ENCODE peak calls at places on chromosome 7, in eight cellular contexts. One of them, this sample, is unnamed. For H3K27me3, the result is how much of the 10 kb centered on the place peaks cover.

GRCh38 chr7:31962246-31962645 is 108.0 kb downstream of the PDE1C start:
- DNase-seq in left lung: no peak
- DNase-seq in astrocyte: no peak
- DNase-seq in colonic mucosa: no peak
- DNase-seq in heart right ventricle: no peak
- DNase-seq in stomach: no peak
- DNase-seq in right lobe of liver: no peak
- DNase-seq in thyroid gland: no peak
- DNase-seq in this sample: no peak

GRCh38 chr7:130154501-130155317 is 50.5 kb downstream of the TMEM209 start:
- DNase-seq in right lobe of liver: no peak
- DNase-seq in astrocyte: no peak
- DNase-seq in colonic mucosa: peak
- DNase-seq in heart right ventricle: no peak
- DNase-seq in thyroid gland: no peak
- DNase-seq in left lung: no peak
- DNase-seq in stomach: peak
- DNase-seq in this sample: no peak

GRCh38 chr7:8305625-8306388 is 43.8 kb upstream of the ICA1 start:
- DNase-seq in heart right ventricle: no peak
- DNase-seq in colonic mucosa: no peak
- DNase-seq in astrocyte: no peak
- DNase-seq in thyroid gland: no peak
- DNase-seq in stomach: no peak
- DNase-seq in right lobe of liver: no peak
- DNase-seq in left lung: no peak
- DNase-seq in this sample: no peak

GRCh38 chr7:34249192-34249591 is 343.9 kb downstream of the BMPER start:
- DNase-seq in left lung: no peak
- DNase-seq in stomach: no peak
- DNase-seq in thyroid gland: no peak
- DNase-seq in colonic mucosa: no peak
- DNase-seq in heart right ventricle: no peak
- DNase-seq in astrocyte: no peak
- DNase-seq in right lobe of liver: no peak
- DNase-seq in this sample: no peak

GRCh38 chr7:155852426-155853301 is 40.4 kb upstream of the SHH start:
- DNase-seq in left lung: no peak
- DNase-seq in thyroid gland: no peak
- DNase-seq in heart right ventricle: no peak
- DNase-seq in right lobe of liver: no peak
- DNase-seq in colonic mucosa: peak
- DNase-seq in astrocyte: no peak
- DNase-seq in stomach: no peak
- DNase-seq in this sample: no peak

GRCh38 chr7:87164433-87164832 is 12.2 kb downstream of the DMTF1 start:
- DNase-seq in heart right ventricle: no peak
- DNase-seq in astrocyte: no peak
- DNase-seq in left lung: no peak
- DNase-seq in stomach: no peak
- DNase-seq in colonic mucosa: no peak
- DNase-seq in thyroid gland: no peak
- DNase-seq in right lobe of liver: no peak
- DNase-seq in this sample: no peak

GRCh38 chr7:149750122-149750845 is 23.1 kb downstream of the ZNF467 start:
- DNase-seq in colonic mucosa: no peak
- DNase-seq in thyroid gland: no peak
- DNase-seq in left lung: no peak
- DNase-seq in right lobe of liver: no peak
- DNase-seq in stomach: no peak
- DNase-seq in astrocyte: no peak
- DNase-seq in heart right ventricle: no peak
- DNase-seq in this sample: no peak

GRCh38 chr7:101923276-101923985 is 106.0 kb downstream of the CUX1 start:
- DNase-seq in right lobe of liver: no peak
- DNase-seq in thyroid gland: no peak
- DNase-seq in left lung: no peak
- DNase-seq in colonic mucosa: no peak
- DNase-seq in heart right ventricle: no peak
- DNase-seq in astrocyte: peak
- DNase-seq in stomach: no peak
- DNase-seq in this sample: no peak

GRCh38 chr7:27156508-27156898 is at the start of gene HOXA7:
- DNase-seq in thyroid gland: no peak
- DNase-seq in right lobe of liver: no peak
- DNase-seq in astrocyte: no peak
- DNase-seq in colonic mucosa: peak
- DNase-seq in heart right ventricle: no peak
- DNase-seq in left lung: peak
- DNase-seq in stomach: peak
- DNase-seq in this sample: no peak

GRCh38 chr7:55469271-55469681 is 103.0 kb downstream of the VOPP1 start:
- DNase-seq in astrocyte: no peak
- DNase-seq in stomach: no peak
- DNase-seq in colonic mucosa: no peak
- DNase-seq in thyroid gland: no peak
- DNase-seq in left lung: no peak
- DNase-seq in heart right ventricle: no peak
- DNase-seq in right lobe of liver: no peak
- DNase-seq in this sample: no peak

GRCh38 chr7:120984406-120984805 is 4.1 kb upstream of the CPED1 start:
- DNase-seq in colonic mucosa: no peak
- DNase-seq in heart right ventricle: no peak
- DNase-seq in thyroid gland: no peak
- DNase-seq in stomach: no peak
- DNase-seq in right lobe of liver: no peak
- DNase-seq in astrocyte: no peak
- DNase-seq in left lung: no peak
- DNase-seq in this sample: no peak

GRCh38 chr7:155247479-155248365 is 50.0 kb upstream of the INSIG1 start:
- DNase-seq in heart right ventricle: no peak
- DNase-seq in astrocyte: no peak
- DNase-seq in left lung: no peak
- DNase-seq in stomach: no peak
- DNase-seq in thyroid gland: no peak
- DNase-seq in right lobe of liver: no peak
- DNase-seq in colonic mucosa: no peak
- DNase-seq in this sample: no peak

GRCh38 chr7:90180011-90180585 is 25.8 kb downstream of the STEAP1 start:
- DNase-seq in thyroid gland: no peak
- DNase-seq in heart right ventricle: no peak
- DNase-seq in colonic mucosa: no peak
- DNase-seq in left lung: no peak
- DNase-seq in stomach: no peak
- DNase-seq in astrocyte: peak
- DNase-seq in right lobe of liver: no peak
- DNase-seq in this sample: no peak

GRCh38 chr7:22860784-22861482 is 38.3 kb upstream of the TOMM7 start:
- DNase-seq in stomach: no peak
- DNase-seq in astrocyte: no peak
- DNase-seq in left lung: no peak
- DNase-seq in thyroid gland: no peak
- DNase-seq in heart right ventricle: no peak
- DNase-seq in right lobe of liver: no peak
- DNase-seq in colonic mucosa: no peak
- DNase-seq in this sample: no peak

GRCh38 chr7:112540839-112541577 is 60.2 kb downstream of the LSMEM1 start:
- DNase-seq in left lung: no peak
- DNase-seq in heart right ventricle: no peak
- DNase-seq in right lobe of liver: no peak
- DNase-seq in thyroid gland: no peak
- DNase-seq in stomach: no peak
- DNase-seq in astrocyte: no peak
- DNase-seq in colonic mucosa: no peak
- DNase-seq in this sample: no peak

GRCh38 chr7:134316539-134317344 is at the start of gene SLC35B4:
- DNase-seq in stomach: peak
- DNase-seq in right lobe of liver: peak
- DNase-seq in left lung: peak
- DNase-seq in heart right ventricle: peak
- DNase-seq in colonic mucosa: peak
- DNase-seq in astrocyte: peak
- DNase-seq in thyroid gland: peak
- DNase-seq in this sample: peak
- H3K27me3 ChIP-seq in stomach: under half
- H3K27me3 ChIP-seq in right lobe of liver: under half
- H3K27me3 ChIP-seq in left lung: under half
- H3K27me3 ChIP-seq in heart right ventricle: under half
- H3K27me3 ChIP-seq in colonic mucosa: under half
- H3K27me3 ChIP-seq in astrocyte: under half
- H3K27me3 ChIP-seq in thyroid gland: under half
- H3K27me3 ChIP-seq in this sample: under half

GRCh38 chr7:128020161-128020560 is 11.1 kb downstream of the LRRC4 start:
- DNase-seq in astrocyte: no peak
- DNase-seq in colonic mucosa: no peak
- DNase-seq in right lobe of liver: no peak
- DNase-seq in left lung: no peak
- DNase-seq in stomach: no peak
- DNase-seq in heart right ventricle: no peak
- DNase-seq in thyroid gland: no peak
- DNase-seq in this sample: no peak
- TF ChIP-seq CTCF in astrocyte: no peak
- TF ChIP-seq CTCF in colonic mucosa: no peak
- TF ChIP-seq CTCF in right lobe of liver: peak
- TF ChIP-seq CTCF in left lung: no peak
- TF ChIP-seq CTCF in stomach: no peak
- TF ChIP-seq CTCF in heart right ventricle: peak
- TF ChIP-seq CTCF in thyroid gland: no peak
- TF ChIP-seq CTCF in this sample: peak

GRCh38 chr7:152675761-152676636 is at the start of gene XRCC2:
- DNase-seq in colonic mucosa: peak
- DNase-seq in thyroid gland: peak
- DNase-seq in astrocyte: peak
- DNase-seq in right lobe of liver: peak
- DNase-seq in stomach: peak
- DNase-seq in left lung: peak
- DNase-seq in heart right ventricle: peak
- DNase-seq in this sample: peak

GRCh38 chr7:152678133-152678645 is 2.2 kb upstream of the XRCC2 start:
- DNase-seq in colonic mucosa: no peak
- DNase-seq in astrocyte: no peak
- DNase-seq in right lobe of liver: no peak
- DNase-seq in stomach: no peak
- DNase-seq in thyroid gland: no peak
- DNase-seq in heart right ventricle: no peak
- DNase-seq in left lung: peak
- DNase-seq in this sample: no peak

GRCh38 chr7:152673902-152674301 is 2.0 kb downstream of the XRCC2 start:
- DNase-seq in heart right ventricle: no peak
- DNase-seq in thyroid gland: no peak
- DNase-seq in colonic mucosa: no peak
- DNase-seq in left lung: no peak
- DNase-seq in stomach: no peak
- DNase-seq in right lobe of liver: no peak
- DNase-seq in astrocyte: no peak
- DNase-seq in this sample: no peak

GRCh38 chr7:152672626-152673025 is 3.3 kb downstream of the XRCC2 start:
- DNase-seq in stomach: no peak
- DNase-seq in right lobe of liver: no peak
- DNase-seq in heart right ventricle: no peak
- DNase-seq in astrocyte: no peak
- DNase-seq in colonic mucosa: no peak
- DNase-seq in left lung: no peak
- DNase-seq in thyroid gland: no peak
- DNase-seq in this sample: no peak

DNA sequence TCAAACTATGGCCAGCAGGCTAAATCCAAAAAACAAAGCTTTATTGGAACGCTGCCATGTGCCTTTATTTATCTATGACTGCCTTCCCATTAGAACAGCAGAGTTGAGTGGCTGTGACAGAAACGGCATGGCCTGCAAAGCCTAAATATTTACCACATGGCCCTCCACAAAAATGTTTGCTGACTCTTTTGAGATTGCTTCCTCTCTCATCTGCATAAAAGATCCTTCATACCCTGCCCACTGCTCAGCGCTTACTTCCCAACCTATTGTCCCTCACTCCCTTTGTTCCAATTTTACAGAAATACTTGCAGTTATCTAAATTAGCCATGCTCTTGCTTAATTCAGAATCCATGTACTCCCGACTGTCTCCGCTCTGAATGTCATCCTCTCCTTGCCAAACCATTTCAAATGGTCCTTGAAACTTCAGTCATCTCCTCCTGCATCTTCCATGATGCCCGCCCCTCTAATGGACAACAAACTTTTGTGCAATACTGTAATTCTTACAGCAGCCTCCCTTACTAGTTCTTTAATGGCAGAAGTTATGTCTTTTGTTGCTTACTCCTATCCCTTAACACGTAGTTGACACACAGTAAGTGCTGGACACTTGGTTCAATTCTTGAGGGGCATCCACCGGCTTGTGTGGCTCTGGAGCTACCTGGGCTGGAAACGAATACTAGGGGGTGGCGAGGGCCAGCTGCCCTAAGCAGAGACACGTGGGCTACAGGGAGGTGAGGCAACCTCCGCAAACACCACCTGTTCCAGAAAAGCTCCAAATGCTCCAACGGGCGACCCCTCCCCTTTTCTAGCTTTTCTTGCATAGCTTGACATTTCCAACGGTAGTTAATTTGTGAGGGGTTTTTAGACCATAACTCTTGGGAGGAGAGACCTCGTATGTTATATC is 831 bp downstream of the XRCC2 start:
- DNase-seq in astrocyte: no peak
- DNase-seq in thyroid gland: no peak
- DNase-seq in heart right ventricle: no peak
- DNase-seq in stomach: no peak
- DNase-seq in colonic mucosa: no peak
- DNase-seq in left lung: no peak
- DNase-seq in right lobe of liver: no peak
- DNase-seq in this sample: peak
- H3K27ac ChIP-seq in astrocyte: peak
- H3K27ac ChIP-seq in thyroid gland: no peak
- H3K27ac ChIP-seq in heart right ventricle: no peak
- H3K27ac ChIP-seq in stomach: peak
- H3K27ac ChIP-seq in colonic mucosa: no peak
- H3K27ac ChIP-seq in left lung: no peak
- H3K27ac ChIP-seq in right lobe of liver: no peak
- H3K27ac ChIP-seq in this sample: no peak

GRCh38 chr7:117025891-117026290 is 72.6 kb downstream of the ST7 start:
- DNase-seq in astrocyte: no peak
- DNase-seq in stomach: no peak
- DNase-seq in left lung: no peak
- DNase-seq in right lobe of liver: no peak
- DNase-seq in colonic mucosa: no peak
- DNase-seq in heart right ventricle: no peak
- DNase-seq in thyroid gland: no peak
- DNase-seq in this sample: no peak

GRCh38 chr7:117024811-117025210 is 71.5 kb downstream of the ST7 start:
- DNase-seq in left lung: no peak
- DNase-seq in heart right ventricle: no peak
- DNase-seq in thyroid gland: no peak
- DNase-seq in stomach: no peak
- DNase-seq in colonic mucosa: no peak
- DNase-seq in right lobe of liver: no peak
- DNase-seq in astrocyte: no peak
- DNase-seq in this sample: no peak

GRCh38 chr7:117021960-117022359 is 68.7 kb downstream of the ST7 start:
- DNase-seq in astrocyte: no peak
- DNase-seq in heart right ventricle: no peak
- DNase-seq in left lung: no peak
- DNase-seq in stomach: no peak
- DNase-seq in thyroid gland: no peak
- DNase-seq in colonic mucosa: no peak
- DNase-seq in right lobe of liver: no peak
- DNase-seq in this sample: no peak

GRCh38 chr7:117021366-117021765 is 68.1 kb downstream of the ST7 start:
- DNase-seq in astrocyte: no peak
- DNase-seq in left lung: no peak
- DNase-seq in heart right ventricle: no peak
- DNase-seq in right lobe of liver: no peak
- DNase-seq in colonic mucosa: no peak
- DNase-seq in thyroid gland: no peak
- DNase-seq in stomach: no peak
- DNase-seq in this sample: no peak

GRCh38 chr7:117023325-117023854 is 70.1 kb downstream of the ST7 start:
- DNase-seq in right lobe of liver: no peak
- DNase-seq in heart right ventricle: no peak
- DNase-seq in thyroid gland: no peak
- DNase-seq in left lung: no peak
- DNase-seq in colonic mucosa: no peak
- DNase-seq in stomach: no peak
- DNase-seq in astrocyte: no peak
- DNase-seq in this sample: no peak
- H3K27me3 ChIP-seq in right lobe of liver: under half
- H3K27me3 ChIP-seq in heart right ventricle: under half
- H3K27me3 ChIP-seq in thyroid gland: under half
- H3K27me3 ChIP-seq in left lung: under half
- H3K27me3 ChIP-seq in colonic mucosa: under half
- H3K27me3 ChIP-seq in stomach: under half
- H3K27me3 ChIP-seq in astrocyte: under half
- H3K27me3 ChIP-seq in this sample: under half